ENCODE peak calls at places on chromosomes 3 and 15, in seven cellular contexts. A is uterus, J is dorsolateral prefrontal cortex, O is astrocyte, K is fibroblast of mammary gland, Y is BJ, T is heart left ventricle. Q is an unnamed sample.

GRCh38 chr3:108780235-108780634 is 23.0 kb upstream of the RETNLB start:
- DNase-seq in A (no peak), J (no peak), O (no peak), K (no peak), Y (no peak), T (no peak), Q (no peak)

GRCh38 chr3:43316783-43317460 is 30.6 kb downstream of the SNRK start:
- DNase-seq in A (no peak), J (no peak), O (peak), K (no peak), Y (no peak), T (no peak), Q (no peak)

GRCh38 chr15:40091861-40092415 is 16.7 kb downstream of the BMF start:
- DNase-seq in A (peak), J (no peak), O (no peak), K (no peak), Y (no peak), T (no peak), Q (no peak)

GRCh38 chr15:31437686-31438085 is 111.1 kb downstream of the KLF13 start:
- DNase-seq in A (no peak), J (no peak), O (no peak), K (no peak), Y (no peak), T (no peak), Q (no peak)

GRCh38 chr3:28745436-28745835 is 396.8 kb upstream of the AZI2 start:
- DNase-seq in A (no peak), J (no peak), O (peak), K (no peak), Y (no peak), T (no peak), Q (no peak)

GRCh38 chr3:14431928-14432834 is 29.8 kb downstream of the SLC6A6 start:
- DNase-seq in A (peak), J (peak), O (peak), K (peak), Y (no peak), T (peak), Q (peak)

GRCh38 chr3:3743754-3744153 is 55.5 kb upstream of the LRRN1 start:
- DNase-seq in A (no peak), J (no peak), O (no peak), K (no peak), Y (no peak), T (no peak), Q (no peak)

GRCh38 chr15:65051266-65051665 is 6.1 kb downstream of the SLC51B start:
- DNase-seq in A (no peak), J (no peak), O (no peak), K (no peak), Y (no peak), T (no peak), Q (no peak)

GRCh38 chr3:136266468-136266867 is 16.3 kb downstream of the PCCB start:
- DNase-seq in A (no peak), J (no peak), O (peak), K (peak), Y (no peak), T (no peak), Q (peak)

GRCh38 chr3:5019411-5020261 is 40.4 kb downstream of the BHLHE40 start:
- DNase-seq in A (no peak), J (no peak), O (no peak), K (peak), Y (no peak), T (no peak), Q (no peak)

GRCh38 chr15:71599404-71600225 is 210.7 kb upstream of the NR2E3 start:
- DNase-seq in A (peak), J (no peak), O (peak), K (no peak), Y (no peak), T (peak), Q (no peak)

GRCh38 chr15:40873625-40874561 is at the start of gene RHOV:
- DNase-seq in A (no peak), J (peak), O (peak), K (no peak), Y (no peak), T (peak), Q (no peak)

GRCh38 chr15:33200444-33200843 is 5.9 kb upstream of the FMN1 start:
- DNase-seq in A (no peak), J (no peak), O (peak), K (no peak), Y (no peak), T (no peak), Q (no peak)

GRCh38 chr3:129317014-129317771 is 38.5 kb downstream of the HMCES start:
- DNase-seq in A (peak), J (no peak), O (no peak), K (no peak), Y (no peak), T (no peak), Q (no peak)
- H3K4me3 ChIP-seq in A (peak), J (peak), O (peak), K (peak), Y (peak), T (peak), Q (peak)

GRCh38 chr15:79593119-79593869 is 161.2 kb downstream of the MINAR1 start:
- DNase-seq in A (no peak), J (no peak), O (no peak), K (peak), Y (no peak), T (no peak), Q (no peak)
- TF ChIP-seq CTCF in A (no peak), J (no peak), O (no peak), K (peak), Y (peak), T (no peak), Q (peak)

DNA sequence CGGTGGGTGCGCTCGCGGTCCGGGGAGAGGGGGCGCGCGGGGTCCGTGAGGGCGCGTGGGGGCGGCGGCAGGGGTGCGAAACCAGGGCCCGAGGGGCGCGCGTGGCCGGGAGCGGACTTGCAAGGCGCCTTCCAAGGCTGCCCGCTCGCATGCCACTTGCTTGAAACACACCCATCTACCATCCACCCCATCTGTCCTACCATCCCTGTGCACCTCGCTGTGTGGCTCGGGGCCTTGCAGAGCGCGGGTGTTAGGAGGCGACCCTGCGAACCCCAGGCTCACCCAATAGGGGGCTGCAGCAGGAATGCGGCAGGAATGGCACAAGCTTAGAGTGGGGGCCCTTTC is 240 bp downstream of the CFAP100 start:
- DNase-seq in A (no peak), J (no peak), O (no peak), K (no peak), Y (no peak), T (no peak), Q (no peak)
- H3K4me3 ChIP-seq in A (no peak), J (peak), O (no peak), K (no peak), Y (peak), T (peak), Q (no peak)

GRCh38 chr15:98647026-98647773 is 1.1 kb upstream of the IGF1R start:
- DNase-seq in A (peak), J (peak), O (peak), K (peak), Y (no peak), T (peak), Q (no peak)
- TF ChIP-seq CTCF in A (peak), J (peak), O (peak), K (no peak), Y (no peak), T (no peak), Q (peak)

Q was measured in HFF-Myc.